ENCODE peak calls at places on chromosomes 12 and 14, in ten cellular contexts. R is CD4-positive, alpha-beta memory T cell; F is lower leg skin; J is NCI-H187; D is GM12865; A is spleen; S is fibroblast of mammary gland; Q is AG10803; E is omental fat pad; B is upper lobe of right lung. M is an unnamed sample.

GRCh38 chr14:93991649-93992048 is 5.5 kb upstream of the CCDC197 start:
- DNase-seq in R (no peak), F (no peak), J (no peak), D (no peak), A (no peak), S (no peak), Q (no peak), E (no peak), B (no peak), M (no peak)

GRCh38 chr12:7122876-7123769 is 5.6 kb downstream of the RBP5 start:
- DNase-seq in R (no peak), F (no peak), J (no peak), D (no peak), A (no peak), S (no peak), Q (no peak), E (peak; percentile 19), B (no peak), M (no peak)

GRCh38 chr12:78191611-78192010 is 360.9 kb downstream of the NAV3 start:
- DNase-seq in R (no peak), F (no peak), J (no peak), D (no peak), A (no peak), S (no peak), Q (no peak), E (no peak), B (no peak), M (no peak)

GRCh38 chr14:35113308-35113950 is 8.4 kb downstream of the PPP2R3C start:
- DNase-seq in R (no peak), F (no peak), J (no peak), D (no peak), A (no peak), S (no peak), Q (no peak), E (no peak), B (no peak), M (no peak)

GRCh38 chr12:54127538-54128259 is 61.1 kb downstream of the SMUG1 start:
- DNase-seq in R (no peak), F (no peak), J (no peak), D (no peak), A (peak; percentile 54), S (no peak), Q (no peak), E (no peak), B (no peak), M (no peak)

GRCh38 chr14:31770271-31770670 is 209.1 kb downstream of the NUBPL start:
- DNase-seq in R (no peak), F (peak; percentile 43), J (no peak), D (no peak), A (no peak), S (peak; percentile 56), Q (no peak), E (no peak), B (no peak), M (no peak)

GRCh38 chr12:31756977-31757420 is 28.2 kb upstream of the AMN1 start:
- DNase-seq in R (no peak), F (no peak), J (no peak), D (no peak), A (no peak), S (peak; percentile 59), Q (no peak), E (no peak), B (no peak), M (no peak)

GRCh38 chr14:68549057-68549421 is 243.8 kb downstream of the ZFP36L1 start:
- DNase-seq in R (no peak), F (peak; percentile 45), J (no peak), D (no peak), A (no peak), S (peak; percentile 96), Q (peak; percentile 83), E (no peak), B (no peak), M (no peak)